ENCODE peak calls at places on chromosome 14, in six cellular contexts. One of them, this sample, is unnamed.

GRCh38 chr14:50577983-50578382 is 18.0 kb downstream of the ATL1 start:
- ATAC-seq in activated CD4-positive, alpha-beta T cell treated with anti-CD3 and anti-CD28 coated beads for 36 hours: no peak
- ATAC-seq in stimulated activated effector memory CD8-positive, alpha-beta T cell treated with anti-CD3 and anti-CD28 coated beads, Interleukin-12 subunit alpha, Interleukin-12 subunit beta, amount 100 ng/mL, for 72 hours: no peak
- ATAC-seq in Right ventricle myocardium inferior: no peak
- ATAC-seq in lung: no peak
- ATAC-seq in body of pancreas: no peak
- ATAC-seq in this sample: no peak

GRCh38 chr14:72049462-72049861 is 117.2 kb downstream of the RGS6 start:
- ATAC-seq in stimulated activated effector memory CD8-positive, alpha-beta T cell treated with anti-CD3 and anti-CD28 coated beads, Interleukin-12 subunit alpha, Interleukin-12 subunit beta, amount 100 ng/mL, for 72 hours: peak
- ATAC-seq in lung: no peak
- ATAC-seq in Right ventricle myocardium inferior: peak
- ATAC-seq in body of pancreas: no peak
- ATAC-seq in activated CD4-positive, alpha-beta T cell treated with anti-CD3 and anti-CD28 coated beads for 36 hours: peak
- ATAC-seq in this sample: peak

GRCh38 chr14:69631509-69631908 is 20.1 kb downstream of the SUSD6 start:
- ATAC-seq in stimulated activated effector memory CD8-positive, alpha-beta T cell treated with anti-CD3 and anti-CD28 coated beads, Interleukin-12 subunit alpha, Interleukin-12 subunit beta, amount 100 ng/mL, for 72 hours: no peak
- ATAC-seq in Right ventricle myocardium inferior: no peak
- ATAC-seq in lung: no peak
- ATAC-seq in activated CD4-positive, alpha-beta T cell treated with anti-CD3 and anti-CD28 coated beads for 36 hours: no peak
- ATAC-seq in body of pancreas: no peak
- ATAC-seq in this sample: no peak

GRCh38 chr14:95128140-95128539 is 29.2 kb downstream of the DICER1 start:
- ATAC-seq in Right ventricle myocardium inferior: no peak
- ATAC-seq in lung: no peak
- ATAC-seq in stimulated activated effector memory CD8-positive, alpha-beta T cell treated with anti-CD3 and anti-CD28 coated beads, Interleukin-12 subunit alpha, Interleukin-12 subunit beta, amount 100 ng/mL, for 72 hours: no peak
- ATAC-seq in activated CD4-positive, alpha-beta T cell treated with anti-CD3 and anti-CD28 coated beads for 36 hours: no peak
- ATAC-seq in body of pancreas: peak
- ATAC-seq in this sample: no peak

GRCh38 chr14:96285667-96286066 is 29.7 kb downstream of the BDKRB1 start:
- ATAC-seq in body of pancreas: peak
- ATAC-seq in Right ventricle myocardium inferior: peak
- ATAC-seq in stimulated activated effector memory CD8-positive, alpha-beta T cell treated with anti-CD3 and anti-CD28 coated beads, Interleukin-12 subunit alpha, Interleukin-12 subunit beta, amount 100 ng/mL, for 72 hours: no peak
- ATAC-seq in activated CD4-positive, alpha-beta T cell treated with anti-CD3 and anti-CD28 coated beads for 36 hours: no peak
- ATAC-seq in lung: no peak
- ATAC-seq in this sample: no peak

GRCh38 chr14:103662591-103662990 is 33.6 kb downstream of the KLC1 start:
- ATAC-seq in Right ventricle myocardium inferior: no peak
- ATAC-seq in body of pancreas: no peak
- ATAC-seq in lung: no peak
- ATAC-seq in activated CD4-positive, alpha-beta T cell treated with anti-CD3 and anti-CD28 coated beads for 36 hours: no peak
- ATAC-seq in stimulated activated effector memory CD8-positive, alpha-beta T cell treated with anti-CD3 and anti-CD28 coated beads, Interleukin-12 subunit alpha, Interleukin-12 subunit beta, amount 100 ng/mL, for 72 hours: no peak
- ATAC-seq in this sample: no peak

GRCh38 chr14:22070119-22070982 is 396.7 kb upstream of the OR4E1 start:
- ATAC-seq in lung: no peak
- ATAC-seq in activated CD4-positive, alpha-beta T cell treated with anti-CD3 and anti-CD28 coated beads for 36 hours: peak
- ATAC-seq in body of pancreas: no peak
- ATAC-seq in stimulated activated effector memory CD8-positive, alpha-beta T cell treated with anti-CD3 and anti-CD28 coated beads, Interleukin-12 subunit alpha, Interleukin-12 subunit beta, amount 100 ng/mL, for 72 hours: peak
- ATAC-seq in Right ventricle myocardium inferior: no peak
- ATAC-seq in this sample: peak

GRCh38 chr14:94921870-94922585 is 152.1 kb upstream of the GSC start:
- ATAC-seq in lung: no peak
- ATAC-seq in stimulated activated effector memory CD8-positive, alpha-beta T cell treated with anti-CD3 and anti-CD28 coated beads, Interleukin-12 subunit alpha, Interleukin-12 subunit beta, amount 100 ng/mL, for 72 hours: no peak
- ATAC-seq in activated CD4-positive, alpha-beta T cell treated with anti-CD3 and anti-CD28 coated beads for 36 hours: no peak
- ATAC-seq in body of pancreas: peak
- ATAC-seq in Right ventricle myocardium inferior: peak
- ATAC-seq in this sample: no peak

GRCh38 chr14:85428926-85429325 is 101.0 kb upstream of the FLRT2 start:
- ATAC-seq in Right ventricle myocardium inferior: no peak
- ATAC-seq in activated CD4-positive, alpha-beta T cell treated with anti-CD3 and anti-CD28 coated beads for 36 hours: no peak
- ATAC-seq in body of pancreas: no peak
- ATAC-seq in stimulated activated effector memory CD8-positive, alpha-beta T cell treated with anti-CD3 and anti-CD28 coated beads, Interleukin-12 subunit alpha, Interleukin-12 subunit beta, amount 100 ng/mL, for 72 hours: no peak
- ATAC-seq in lung: no peak
- ATAC-seq in this sample: no peak

GRCh38 chr14:53670701-53671100 is 285.9 kb downstream of the BMP4 start:
- ATAC-seq in activated CD4-positive, alpha-beta T cell treated with anti-CD3 and anti-CD28 coated beads for 36 hours: no peak
- ATAC-seq in body of pancreas: no peak
- ATAC-seq in lung: no peak
- ATAC-seq in Right ventricle myocardium inferior: no peak
- ATAC-seq in stimulated activated effector memory CD8-positive, alpha-beta T cell treated with anti-CD3 and anti-CD28 coated beads, Interleukin-12 subunit alpha, Interleukin-12 subunit beta, amount 100 ng/mL, for 72 hours: peak
- ATAC-seq in this sample: peak

GRCh38 chr14:22794533-22794932 is 20.7 kb downstream of the SLC7A7 start:
- ATAC-seq in lung: no peak
- ATAC-seq in body of pancreas: no peak
- ATAC-seq in Right ventricle myocardium inferior: no peak
- ATAC-seq in activated CD4-positive, alpha-beta T cell treated with anti-CD3 and anti-CD28 coated beads for 36 hours: no peak
- ATAC-seq in stimulated activated effector memory CD8-positive, alpha-beta T cell treated with anti-CD3 and anti-CD28 coated beads, Interleukin-12 subunit alpha, Interleukin-12 subunit beta, amount 100 ng/mL, for 72 hours: no peak
- ATAC-seq in this sample: no peak

This sample was measured in activated T-helper 17 cell treated with anti-CD3 and anti-CD28 coated beads, Interleukin-2, amount 50 U/mL, for 72 hours.